ENCODE peak calls at places on chromosomes 16 and 17, in eight cellular contexts. E is A549; R is CD4-positive, alpha-beta T cell; B is tibial nerve; M is stimulated activated CD8-positive, alpha-beta memory T cell treated with anti-CD3 and anti-CD28 coated beads, Interleukin-7, amount 100 ng/mL, for 1 hour; J is brain microvascular endothelial cell; Z is KG1; O is DMS53. L is an unnamed sample.

GRCh38 chr16:50360033-50360778 is 8.6 kb downstream of the BRD7 start:
- DNase-seq in E (no peak), R (no peak), B (no peak), M (no peak), J (no peak), Z (no peak), O (no peak), L (no peak)

GRCh38 chr16:86062271-86062965 is 163.5 kb downstream of the IRF8 start:
- DNase-seq in E (no peak), R (no peak), B (no peak), M (no peak), J (no peak), Z (no peak), O (no peak), L (no peak)

GRCh38 chr16:67672739-67673662 is 6.4 kb downstream of the C16orf86 start:
- DNase-seq in E (peak; percentile 84), R (peak; percentile 31), B (no peak), M (no peak), J (peak; percentile 56), Z (peak; percentile 19), O (peak; percentile 72), L (peak; percentile 49)

GRCh38 chr16:67537270-67537635 is 8.6 kb downstream of the RIPOR1 start:
- DNase-seq in E (no peak), R (peak; percentile 27), B (no peak), M (no peak), J (no peak), Z (no peak), O (no peak), L (peak; percentile 37)

GRCh38 chr17:41060052-41060604 is at the start of gene KRTAP2-3:
- DNase-seq in E (peak; percentile 49), R (no peak), B (no peak), M (no peak), J (peak; percentile 89), Z (no peak), O (no peak), L (no peak)

GRCh38 chr16:68802190-68802589 is 41.1 kb upstream of the TANGO6 start:
- DNase-seq in E (no peak), R (no peak), B (no peak), M (no peak), J (peak; percentile 84), Z (no peak), O (no peak), L (no peak)

GRCh38 chr17:45906927-45907622 is 12.7 kb downstream of the MAPT start:
- DNase-seq in E (no peak), R (no peak), B (no peak), M (no peak), J (no peak), Z (no peak), O (no peak), L (no peak)

GRCh38 chr17:35597604-35598003 is 10.5 kb downstream of the AP2B1 start:
- DNase-seq in E (no peak), R (no peak), B (no peak), M (no peak), J (no peak), Z (no peak), O (no peak), L (no peak)

GRCh38 chr16:58461640-58462039 is 38.3 kb upstream of the NDRG4 start:
- DNase-seq in E (no peak), R (no peak), B (no peak), M (no peak), J (no peak), Z (no peak), O (no peak), L (no peak)

GRCh38 chr16:53768593-53768992 is 64.6 kb downstream of the FTO start:
- DNase-seq in E (peak; percentile 39), R (no peak), B (no peak), M (no peak), J (peak; percentile 96), Z (no peak), O (peak; percentile 21), L (no peak)

GRCh38 chr17:8225813-8226535 is 15.6 kb upstream of the AURKB start:
- DNase-seq in E (peak; percentile 44), R (peak; percentile 52), B (peak; percentile 54), M (no peak), J (peak; percentile 92), Z (peak; percentile 21), O (peak; percentile 58), L (peak; percentile 33)

GRCh38 chr17:57697891-57698708 is 47.0 kb downstream of the CCDC182 start:
- DNase-seq in E (no peak), R (no peak), B (no peak), M (no peak), J (no peak), Z (no peak), O (no peak), L (no peak)

GRCh38 chr17:76467366-76467765 is at the start of gene AANAT:
- DNase-seq in E (no peak), R (no peak), B (no peak), M (no peak), J (no peak), Z (no peak), O (no peak), L (no peak)